ENCODE peak calls at places on chromosomes 13 and 19, in ten cellular contexts. C is AG09319, O is OCI-LY7, K is AML-193, J is EL, Q is T-cell, N is epithelial cell of esophagus, Y is ACHN, B is NCI-H774, I is hepatic stellate cell. D is an unnamed sample.

GRCh38 chr13:65892859-65893258 is 1337.3 kb downstream of the PCDH9 start:
- DNase-seq in C (no peak), O (no peak), K (no peak), J (no peak), Q (no peak), N (peak), Y (no peak), B (no peak), I (no peak), D (no peak)

GRCh38 chr13:27927444-27928352 is 7.9 kb downstream of the PDX1 start:
- DNase-seq in C (no peak), O (no peak), K (no peak), J (no peak), Q (no peak), N (no peak), Y (no peak), B (no peak), I (no peak), D (no peak)

GRCh38 chr13:72290962-72291681 is 424.1 kb upstream of the DACH1 start:
- DNase-seq in C (no peak), O (no peak), K (no peak), J (peak), Q (no peak), N (peak), Y (peak), B (no peak), I (no peak), D (peak)

GRCh38 chr13:74070065-74070464 is 64.1 kb downstream of the KLF12 start:
- DNase-seq in C (no peak), O (peak), K (no peak), J (no peak), Q (no peak), N (no peak), Y (no peak), B (no peak), I (no peak), D (no peak)

GRCh38 chr13:98285852-98286594 is 109.0 kb upstream of the RNF113B start:
- DNase-seq in C (no peak), O (no peak), K (no peak), J (no peak), Q (no peak), N (no peak), Y (no peak), B (no peak), I (no peak), D (no peak)

GRCh38 chr13:48575014-48575413 is 42.1 kb upstream of the RCBTB2 start:
- DNase-seq in C (no peak), O (no peak), K (no peak), J (no peak), Q (no peak), N (peak), Y (no peak), B (no peak), I (no peak), D (no peak)

GRCh38 chr13:32587014-32587773 is 942 bp downstream of the PDS5B start:
- DNase-seq in C (peak), O (peak), K (peak), J (peak), Q (peak), N (peak), Y (peak), B (peak), I (peak), D (no peak)

GRCh38 chr13:83281666-83282065 is 600.6 kb downstream of the SLITRK1 start:
- DNase-seq in C (no peak), O (no peak), K (no peak), J (no peak), Q (no peak), N (no peak), Y (no peak), B (no peak), I (no peak), D (no peak)

GRCh38 chr19:506404-507285 is 652 bp upstream of the TPGS1 start:
- DNase-seq in C (peak), O (peak), K (peak), J (peak), Q (peak), N (peak), Y (peak), B (peak), I (peak), D (peak)

GRCh38 chr19:3668331-3669133 is 31.7 kb downstream of the PIP5K1C start:
- DNase-seq in C (no peak), O (no peak), K (no peak), J (no peak), Q (no peak), N (peak), Y (no peak), B (no peak), I (no peak), D (no peak)

GRCh38 chr19:14122924-14123323 is 5.4 kb upstream of the PRKACA start:
- DNase-seq in C (no peak), O (no peak), K (no peak), J (no peak), Q (no peak), N (no peak), Y (no peak), B (no peak), I (no peak), D (no peak)

GRCh38 chr19:1049841-1050240 is 9.9 kb downstream of the ABCA7 start:
- DNase-seq in C (no peak), O (no peak), K (no peak), J (no peak), Q (no peak), N (no peak), Y (no peak), B (no peak), I (no peak), D (no peak)

GRCh38 chr13:47459512-47459911 is 541.6 kb downstream of the SUCLA2 start:
- DNase-seq in C (no peak), O (peak), K (peak), J (peak), Q (no peak), N (no peak), Y (peak), B (no peak), I (no peak), D (no peak)

GRCh38 chr19:33064778-33065550 is at the start of gene RHPN2:
- DNase-seq in C (no peak), O (peak), K (no peak), J (peak), Q (peak), N (peak), Y (peak), B (peak), I (peak), D (no peak)

GRCh38 chr13:30738526-30738925 is 3.2 kb downstream of the ALOX5AP start:
- DNase-seq in C (no peak), O (peak), K (no peak), J (no peak), Q (no peak), N (no peak), Y (no peak), B (no peak), I (no peak), D (no peak)

GRCh38 chr19:46372901-46373572 is 26.1 kb downstream of the PPP5C start:
- DNase-seq in C (no peak), O (no peak), K (no peak), J (no peak), Q (no peak), N (peak), Y (peak), B (peak), I (no peak), D (no peak)

GRCh38 chr19:27652281-27652680 is 1560.7 kb downstream of the UQCRFS1 start:
- DNase-seq in C (no peak), O (no peak), K (no peak), J (no peak), Q (no peak), N (no peak), Y (no peak), B (no peak), I (no peak), D (no peak)

GRCh38 chr19:4354282-4354681 is 10.9 kb downstream of the MPND start:
- DNase-seq in C (no peak), O (no peak), K (no peak), J (no peak), Q (no peak), N (no peak), Y (no peak), B (no peak), I (no peak), D (no peak)

GRCh38 chr13:99027260-99027659 is 49.4 kb upstream of the DOCK9 start:
- DNase-seq in C (no peak), O (no peak), K (no peak), J (no peak), Q (no peak), N (no peak), Y (no peak), B (no peak), I (no peak), D (no peak)

GRCh38 chr13:53141336-53141735 is 112.7 kb downstream of the OLFM4 start:
- DNase-seq in C (no peak), O (no peak), K (no peak), J (no peak), Q (no peak), N (no peak), Y (no peak), B (no peak), I (no peak), D (no peak)

GRCh38 chr13:23903906-23904280 is 6.6 kb upstream of the C1QTNF9B start:
- DNase-seq in C (no peak), O (no peak), K (no peak), J (no peak), Q (no peak), N (no peak), Y (no peak), B (no peak), I (no peak), D (no peak)

GRCh38 chr19:18951721-18952281 is 10.8 kb upstream of the HOMER3 start:
- DNase-seq in C (peak), O (no peak), K (peak), J (peak), Q (no peak), N (peak), Y (no peak), B (no peak), I (no peak), D (no peak)

GRCh38 chr19:14544977-14545715 is 15.8 kb downstream of the TECR start:
- DNase-seq in C (no peak), O (no peak), K (no peak), J (no peak), Q (no peak), N (peak), Y (no peak), B (peak), I (no peak), D (no peak)

GRCh38 chr13:33139186-33139585 is 123.0 kb downstream of the KL start:
- DNase-seq in C (no peak), O (no peak), K (no peak), J (no peak), Q (no peak), N (no peak), Y (no peak), B (no peak), I (no peak), D (no peak)

GRCh38 chr19:2426661-2427322 is 594 bp downstream of the TIMM13 start:
- DNase-seq in C (no peak), O (peak), K (no peak), J (peak), Q (no peak), N (peak), Y (peak), B (peak), I (peak), D (no peak)

GRCh38 chr13:40221460-40222201 is 444.8 kb downstream of the FOXO1 start:
- DNase-seq in C (no peak), O (no peak), K (no peak), J (peak), Q (no peak), N (peak), Y (no peak), B (no peak), I (no peak), D (no peak)

GRCh38 chr13:84917252-84917878 is 881.9 kb downstream of the SLITRK6 start:
- DNase-seq in C (no peak), O (peak), K (peak), J (peak), Q (no peak), N (peak), Y (peak), B (no peak), I (no peak), D (no peak)

GRCh38 chr13:106078191-106078590 is 457.3 kb downstream of the EFNB2 start:
- DNase-seq in C (no peak), O (no peak), K (no peak), J (peak), Q (no peak), N (no peak), Y (no peak), B (no peak), I (no peak), D (no peak)

GRCh38 chr19:41434450-41434849 is 5.3 kb downstream of the DMAC2 start:
- DNase-seq in C (no peak), O (no peak), K (peak), J (no peak), Q (no peak), N (no peak), Y (no peak), B (no peak), I (no peak), D (no peak)

GRCh38 chr13:72648513-72649065 is 78.8 kb downstream of the MZT1 start:
- DNase-seq in C (no peak), O (no peak), K (no peak), J (no peak), Q (no peak), N (peak), Y (no peak), B (no peak), I (no peak), D (no peak)

GRCh38 chr19:898663-899062 is 5.4 kb downstream of the RNU6-9 start:
- DNase-seq in C (no peak), O (peak), K (no peak), J (no peak), Q (no peak), N (no peak), Y (no peak), B (no peak), I (no peak), D (no peak)

GRCh38 chr13:35966024-35966423 is 165.2 kb downstream of the DCLK1 start:
- DNase-seq in C (no peak), O (no peak), K (no peak), J (no peak), Q (no peak), N (no peak), Y (no peak), B (no peak), I (no peak), D (no peak)

GRCh38 chr19:10815969-10816635 is 19.9 kb downstream of the TMED1 start:
- DNase-seq in C (no peak), O (no peak), K (no peak), J (peak), Q (no peak), N (no peak), Y (no peak), B (no peak), I (no peak), D (peak)

GRCh38 chr19:17775245-17775927 is 19.6 kb upstream of the B3GNT3 start:
- DNase-seq in C (no peak), O (peak), K (peak), J (peak), Q (peak), N (peak), Y (peak), B (no peak), I (peak), D (no peak)

GRCh38 chr13:42395066-42395821 is 123.3 kb downstream of the AKAP11 start:
- DNase-seq in C (no peak), O (no peak), K (no peak), J (no peak), Q (no peak), N (no peak), Y (no peak), B (no peak), I (no peak), D (no peak)

GRCh38 chr19:42229855-42230331 is 9.8 kb downstream of the ZNF526 start:
- DNase-seq in C (no peak), O (no peak), K (no peak), J (no peak), Q (no peak), N (no peak), Y (no peak), B (no peak), I (no peak), D (no peak)

GRCh38 chr13:85528578-85529215 is 270.5 kb downstream of the SLITRK6 start:
- DNase-seq in C (peak), O (no peak), K (no peak), J (peak), Q (no peak), N (peak), Y (no peak), B (no peak), I (no peak), D (peak)

GRCh38 chr13:97307882-97308624 is 85.9 kb downstream of the MBNL2 start:
- DNase-seq in C (no peak), O (no peak), K (no peak), J (peak), Q (no peak), N (peak), Y (peak), B (no peak), I (no peak), D (peak)

GRCh38 chr19:58154287-58154678 is 3.7 kb upstream of the ZNF329 start:
- DNase-seq in C (no peak), O (no peak), K (peak), J (peak), Q (no peak), N (peak), Y (no peak), B (no peak), I (peak), D (peak)